ENCODE peak calls at places on chromosomes 7 and 10, in nine cellular contexts. Z, J, B, S, I, M, N, O and G are unnamed samples.

GRCh38 chr7:111718886-111719285 is 156.6 kb upstream of the IMMP2L start:
- DNase-seq in Z (no peak), J (no peak), B (no peak), S (no peak), I (no peak), M (no peak), N (no peak), O (no peak), G (no peak)

GRCh38 chr10:123129553-123130271 is 6.1 kb upstream of the HMX3 start:
- DNase-seq in Z (no peak), J (no peak), B (no peak), S (no peak), I (no peak), M (no peak), N (no peak), O (no peak), G (no peak)

GRCh38 chr7:127270093-127270492 is 17.4 kb upstream of the GRM8 start:
- DNase-seq in Z (no peak), J (no peak), B (no peak), S (no peak), I (no peak), M (no peak), N (no peak), O (no peak), G (no peak)

GRCh38 chr7:55571534-55572377 is 546 bp downstream of the VOPP1 start:
- DNase-seq in Z (peak), J (peak), B (peak), S (peak), I (peak), M (peak), N (peak), O (peak), G (peak)

GRCh38 chr10:34049887-34050286 is 715.4 kb upstream of the NRP1 start:
- DNase-seq in Z (peak), J (no peak), B (no peak), S (no peak), I (no peak), M (no peak), N (no peak), O (no peak), G (no peak)

GRCh38 chr10:24952701-24953349 is 419 bp upstream of the PRTFDC1 start:
- DNase-seq in Z (peak), J (no peak), B (peak), S (peak), I (peak), M (peak), N (peak), O (peak), G (peak)

GRCh38 chr10:72875250-72876055 is 18.1 kb upstream of the OIT3 start:
- DNase-seq in Z (peak), J (no peak), B (no peak), S (peak), I (no peak), M (no peak), N (peak), O (no peak), G (no peak)

GRCh38 chr7:49776994-49777393 is 3.6 kb downstream of the VWC2 start:
- DNase-seq in Z (no peak), J (no peak), B (peak), S (no peak), I (peak), M (no peak), N (peak), O (no peak), G (peak)

GRCh38 chr10:46254007-46254383 is 32.8 kb upstream of the ANTXRL start:
- DNase-seq in Z (no peak), J (no peak), B (no peak), S (no peak), I (no peak), M (no peak), N (no peak), O (no peak), G (no peak)

GRCh38 chr10:89419548-89419947 is 5.2 kb downstream of the IFIT5 start:
- DNase-seq in Z (peak), J (no peak), B (no peak), S (peak), I (no peak), M (no peak), N (no peak), O (no peak), G (no peak)

GRCh38 chr10:19767876-19768275 is 48.4 kb upstream of the PLXDC2 start:
- DNase-seq in Z (no peak), J (no peak), B (peak), S (no peak), I (peak), M (no peak), N (no peak), O (no peak), G (no peak)

GRCh38 chr10:26368463-26368862 is 69.7 kb upstream of the APBB1IP start:
- DNase-seq in Z (no peak), J (no peak), B (no peak), S (peak), I (no peak), M (no peak), N (no peak), O (no peak), G (no peak)

GRCh38 chr7:128322040-128322643 is 21.6 kb downstream of the RBM28 start:
- DNase-seq in Z (peak), J (no peak), B (no peak), S (no peak), I (no peak), M (no peak), N (no peak), O (no peak), G (no peak)

GRCh38 chr10:22710139-22710745 is 4.1 kb downstream of the PIP4K2A start:
- DNase-seq in Z (peak), J (no peak), B (no peak), S (no peak), I (no peak), M (no peak), N (no peak), O (no peak), G (no peak)

GRCh38 chr10:84685047-84685660 is 356.8 kb downstream of the CCSER2 start:
- DNase-seq in Z (no peak), J (no peak), B (no peak), S (no peak), I (no peak), M (no peak), N (no peak), O (no peak), G (no peak)

GRCh38 chr7:44537442-44537841 is 3.7 kb downstream of the NPC1L1 start:
- DNase-seq in Z (no peak), J (no peak), B (no peak), S (peak), I (no peak), M (no peak), N (no peak), O (no peak), G (no peak)

GRCh38 chr10:72812798-72813430 is 80.6 kb upstream of the OIT3 start:
- DNase-seq in Z (peak), J (no peak), B (no peak), S (no peak), I (no peak), M (no peak), N (no peak), O (no peak), G (no peak)

GRCh38 chr7:23698822-23699221 is 11.2 kb upstream of the STK31 start:
- DNase-seq in Z (no peak), J (no peak), B (no peak), S (no peak), I (no peak), M (no peak), N (no peak), O (no peak), G (no peak)

GRCh38 chr10:124290095-124290795 is 128.5 kb downstream of the OAT start:
- DNase-seq in Z (peak), J (peak), B (peak), S (peak), I (no peak), M (peak), N (no peak), O (no peak), G (no peak)

GRCh38 chr10:110421512-110422138 is 76.1 kb upstream of the DUSP5 start:
- DNase-seq in Z (no peak), J (no peak), B (no peak), S (no peak), I (no peak), M (no peak), N (no peak), O (no peak), G (no peak)

GRCh38 chr7:106070201-106070551 is 41.9 kb downstream of the SYPL1 start:
- DNase-seq in Z (no peak), J (no peak), B (no peak), S (no peak), I (no peak), M (no peak), N (no peak), O (no peak), G (no peak)

GRCh38 chr10:90779573-90779972 is 78.3 kb downstream of the HTR7 start:
- DNase-seq in Z (peak), J (no peak), B (no peak), S (no peak), I (peak), M (no peak), N (no peak), O (no peak), G (no peak)

GRCh38 chr7:72235351-72235750 is 176.8 kb downstream of the CALN1 start:
- DNase-seq in Z (no peak), J (no peak), B (no peak), S (no peak), I (no peak), M (no peak), N (no peak), O (no peak), G (no peak)

GRCh38 chr7:135659159-135659837 is 3.0 kb upstream of the STMP1 start:
- DNase-seq in Z (no peak), J (no peak), B (no peak), S (no peak), I (no peak), M (no peak), N (no peak), O (no peak), G (no peak)

GRCh38 chr10:73110345-73110849 is at the start of gene NUDT13:
- DNase-seq in Z (peak), J (no peak), B (peak), S (peak), I (peak), M (peak), N (peak), O (peak), G (peak)

GRCh38 chr10:65501259-65501658 is 1424.6 kb upstream of the LRRTM3 start:
- DNase-seq in Z (no peak), J (no peak), B (no peak), S (peak), I (no peak), M (no peak), N (no peak), O (no peak), G (no peak)

GRCh38 chr7:27950123-27950522 is 210.2 kb downstream of the TAX1BP1 start:
- DNase-seq in Z (no peak), J (no peak), B (no peak), S (no peak), I (no peak), M (no peak), N (no peak), O (no peak), G (no peak)

GRCh38 chr7:44134943-44135628 is 6.0 kb downstream of the MYL7 start:
- DNase-seq in Z (no peak), J (peak), B (no peak), S (no peak), I (no peak), M (no peak), N (no peak), O (no peak), G (no peak)

GRCh38 chr10:112953760-112954159 is 3.7 kb downstream of the TCF7L2 start:
- DNase-seq in Z (peak), J (no peak), B (no peak), S (no peak), I (no peak), M (no peak), N (no peak), O (no peak), G (no peak)

GRCh38 chr10:122756656-122757055 is 57.0 kb upstream of the C10orf120 start:
- DNase-seq in Z (no peak), J (no peak), B (no peak), S (no peak), I (no peak), M (no peak), N (no peak), O (no peak), G (no peak)

GRCh38 chr10:30141366-30141886 is 82.0 kb upstream of the JCAD start:
- DNase-seq in Z (no peak), J (no peak), B (no peak), S (no peak), I (no peak), M (no peak), N (no peak), O (no peak), G (no peak)

GRCh38 chr7:95404316-95404715 is 8.1 kb upstream of the PON3 start:
- DNase-seq in Z (peak), J (no peak), B (no peak), S (no peak), I (no peak), M (peak), N (no peak), O (no peak), G (no peak)

GRCh38 chr10:70622981-70623844 is 20.7 kb upstream of the PRF1 start:
- DNase-seq in Z (peak), J (no peak), B (no peak), S (no peak), I (peak), M (no peak), N (no peak), O (no peak), G (no peak)

GRCh38 chr7:30925117-30925516 is 13.5 kb downstream of the AQP1 start:
- DNase-seq in Z (no peak), J (peak), B (no peak), S (no peak), I (peak), M (no peak), N (no peak), O (no peak), G (no peak)

GRCh38 chr7:51705701-51706100 is 389.1 kb upstream of the COBL start:
- DNase-seq in Z (no peak), J (no peak), B (no peak), S (no peak), I (no peak), M (no peak), N (no peak), O (no peak), G (no peak)

GRCh38 chr10:91206837-91207474 is 13.5 kb upstream of the PCGF5 start:
- DNase-seq in Z (no peak), J (no peak), B (no peak), S (no peak), I (no peak), M (no peak), N (no peak), O (no peak), G (no peak)

GRCh38 chr10:31353574-31353973 is 34.6 kb downstream of the ZEB1 start:
- DNase-seq in Z (peak), J (no peak), B (no peak), S (peak), I (no peak), M (no peak), N (no peak), O (no peak), G (no peak)
- TF ChIP-seq CTCF in Z (peak), J (peak), B (peak), S (peak), I (no peak), M (no peak), N (no peak), O (no peak), G (no peak)

GRCh38 chr7:149799397-149800168 is 26.2 kb upstream of the ZNF467 start:
- DNase-seq in Z (no peak), J (no peak), B (peak), S (peak), I (peak), M (no peak), N (peak), O (peak), G (peak)
- TF ChIP-seq CTCF in Z (no peak), J (peak), B (peak), S (peak), I (peak), M (peak), N (peak), O (peak), G (peak)

GRCh38 chr7:156764016-156764669 is 123.6 kb downstream of the RNF32 start:
- DNase-seq in Z (peak), J (no peak), B (peak), S (no peak), I (peak), M (peak), N (peak), O (no peak), G (peak)
- TF ChIP-seq CTCF in Z (peak), J (peak), B (peak), S (no peak), I (peak), M (peak), N (peak), O (peak), G (peak)

DNA sequence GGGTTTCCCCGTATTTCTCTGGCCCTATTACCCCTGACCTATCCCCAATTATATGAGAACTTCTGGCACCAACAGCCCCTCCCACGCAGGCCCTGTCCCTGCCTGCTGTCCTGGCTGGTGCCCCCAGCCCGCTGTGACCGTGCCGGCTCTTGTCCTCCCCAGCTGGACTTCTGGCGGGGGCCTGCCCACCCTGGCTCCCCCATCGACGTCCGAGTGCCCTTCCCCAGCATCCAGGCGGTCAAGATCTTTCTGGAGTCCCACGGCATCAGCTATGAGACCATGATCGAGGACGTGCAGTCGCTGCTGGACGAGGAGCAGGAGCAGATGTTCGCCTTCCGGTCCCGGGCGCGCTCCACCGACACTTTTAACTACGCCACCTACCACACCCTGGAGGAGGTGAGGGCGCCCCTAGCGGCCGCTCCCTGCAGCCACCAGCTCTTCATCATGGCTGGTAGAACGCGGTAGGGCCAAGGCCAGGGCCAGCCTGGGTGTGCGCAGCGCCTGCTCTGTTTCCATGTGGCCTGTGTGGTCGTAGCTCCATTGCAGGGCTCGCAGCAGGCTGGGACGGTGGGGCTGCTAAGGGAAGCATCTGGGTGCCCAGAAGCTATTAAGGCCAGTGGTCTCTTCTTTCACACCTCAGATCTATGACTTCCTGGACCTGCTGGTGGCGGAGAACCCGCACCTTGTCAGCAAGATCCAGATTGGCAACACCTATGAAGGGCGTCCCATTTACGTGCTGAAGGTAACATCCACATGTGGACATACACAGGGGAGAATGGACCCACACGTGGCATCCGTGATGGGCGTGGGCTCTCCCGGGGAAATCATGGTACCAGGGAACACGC is 1.4 kb downstream of the CPA1 start:
- DNase-seq in Z (no peak), J (no peak), B (peak), S (no peak), I (peak), M (no peak), N (no peak), O (no peak), G (no peak)
- TF ChIP-seq CTCF in Z (no peak), J (no peak), B (peak), S (no peak), I (peak), M (no peak), N (no peak), O (peak), G (no peak)

DNA sequence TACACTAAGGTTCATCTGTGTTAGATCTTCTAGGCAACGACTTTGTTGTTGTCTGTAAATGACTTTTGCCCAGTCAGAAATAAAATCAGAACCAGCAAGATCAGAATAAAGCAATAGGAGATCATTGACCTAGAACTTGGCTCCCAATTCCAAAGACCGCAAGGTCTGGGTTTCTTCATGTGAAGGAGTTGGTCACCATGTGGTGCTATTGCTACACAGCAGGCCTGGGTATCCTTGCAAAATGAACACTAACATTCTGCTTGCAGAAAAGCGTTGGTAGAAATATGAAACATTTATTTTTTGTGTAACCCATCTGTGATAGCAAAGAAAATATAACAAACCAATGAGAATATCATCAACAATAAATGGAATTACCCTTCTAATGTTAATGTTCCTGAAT is 831.0 kb downstream of the NXPH1 start:
- DNase-seq in Z (no peak), J (no peak), B (no peak), S (no peak), I (no peak), M (no peak), N (no peak), O (no peak), G (no peak)
- TF ChIP-seq CTCF in Z (no peak), J (peak), B (peak), S (no peak), I (peak), M (no peak), N (no peak), O (no peak), G (no peak)

GRCh38 chr7:35035511-35035921 is 1.8 kb downstream of the DPY19L1 start:
- DNase-seq in Z (peak), J (no peak), B (no peak), S (peak), I (peak), M (peak), N (no peak), O (no peak), G (no peak)
- TF ChIP-seq CTCF in Z (no peak), J (peak), B (no peak), S (peak), I (peak), M (no peak), N (no peak), O (no peak), G (no peak)

DNA sequence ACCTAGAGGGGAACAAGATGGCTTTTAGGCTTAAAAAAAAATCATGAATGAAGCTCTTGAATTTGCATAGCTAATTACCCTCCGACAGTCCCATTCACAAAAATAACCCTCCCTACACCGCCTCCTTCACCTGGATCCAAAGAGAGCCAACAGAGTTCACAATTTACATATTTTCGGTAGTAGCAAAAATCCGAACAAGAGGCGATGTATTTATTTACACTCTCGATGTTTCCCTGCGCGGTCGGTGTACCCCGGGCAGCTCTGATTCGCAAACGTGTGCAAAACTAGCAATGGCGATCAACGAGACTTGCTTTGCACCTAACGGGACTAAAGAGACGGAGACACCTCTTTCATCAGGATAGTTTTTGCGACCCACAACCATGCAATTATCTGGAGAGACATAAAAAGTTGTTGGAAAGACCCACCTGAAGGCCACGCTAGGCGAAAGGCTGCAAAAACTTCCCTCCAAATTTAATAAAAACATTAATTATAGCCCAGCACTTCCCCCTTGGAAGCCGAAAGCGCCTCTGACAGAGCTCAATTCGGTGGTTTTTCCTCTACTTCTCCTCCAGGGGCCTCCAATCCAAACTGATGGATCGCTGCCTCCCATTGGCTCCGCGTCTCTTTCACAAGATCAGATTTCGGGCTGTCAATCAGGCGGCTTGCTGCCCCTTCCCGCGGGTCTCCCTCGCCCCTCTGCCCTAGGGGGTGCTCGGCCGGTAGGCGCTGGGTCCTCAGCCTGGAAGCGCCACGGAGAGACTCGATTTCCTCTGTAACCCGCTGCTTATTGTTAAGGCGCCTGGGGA is at the start of gene ETV1:
- DNase-seq in Z (peak), J (no peak), B (peak), S (no peak), I (peak), M (peak), N (peak), O (peak), G (peak)
- TF ChIP-seq CTCF in Z (peak), J (peak), B (peak), S (no peak), I (peak), M (no peak), N (peak), O (peak), G (peak)